ENCODE peak calls at places on chromosomes 6 and 20, in nine cellular contexts. H is CD8-positive, alpha-beta T cell; P is astrocyte; O is left ventricle myocardium inferior; A is GM06990; I is sigmoid colon; R is astrocyte of the spinal cord; M is Panc1; U is glutamatergic neuron. E is an unnamed sample.

GRCh38 chr20:51512645-51513044 is 29.9 kb downstream of the NFATC2 start:
- DNase-seq in H (no peak), P (no peak), O (no peak), A (no peak), I (no peak), R (no peak), M (no peak), U (no peak), E (no peak)

GRCh38 chr6:157912326-157912725 is 69.3 kb upstream of the SYNJ2 start:
- DNase-seq in H (no peak), P (peak; percentile 95), O (no peak), A (no peak), I (no peak), R (peak; percentile 95), M (no peak), U (no peak), E (no peak)

GRCh38 chr20:45836841-45837240 is 3.2 kb downstream of the SNX21 start:
- DNase-seq in H (no peak), P (no peak), O (no peak), A (no peak), I (no peak), R (no peak), M (no peak), U (no peak), E (no peak)

GRCh38 chr20:64041040-64041780 is 5.2 kb downstream of the C20orf204 start:
- DNase-seq in H (no peak), P (no peak), O (no peak), A (no peak), I (no peak), R (no peak), M (no peak), U (no peak), E (no peak)

GRCh38 chr20:54324652-54325285 is 116.9 kb downstream of the PFDN4 start:
- DNase-seq in H (no peak), P (no peak), O (no peak), A (no peak), I (no peak), R (no peak), M (no peak), U (no peak), E (no peak)

GRCh38 chr20:48064929-48065328 is 279.6 kb upstream of the SULF2 start:
- DNase-seq in H (no peak), P (peak; percentile 77), O (no peak), A (no peak), I (no peak), R (peak; percentile 1), M (no peak), U (no peak), E (no peak)

GRCh38 chr20:51447097-51447764 is 95.3 kb downstream of the NFATC2 start:
- DNase-seq in H (no peak), P (peak; percentile 98), O (peak; percentile 30), A (no peak), I (peak; percentile 92), R (peak; percentile 95), M (peak; percentile 54), U (no peak), E (no peak)

GRCh38 chr6:16767765-16768514 is 6.7 kb upstream of the ATXN1 start:
- DNase-seq in H (no peak), P (no peak), O (no peak), A (no peak), I (no peak), R (no peak), M (no peak), U (no peak), E (no peak)

GRCh38 chr20:44800398-44801046 is 9.8 kb downstream of the RIMS4 start:
- DNase-seq in H (no peak), P (no peak), O (no peak), A (no peak), I (no peak), R (no peak), M (no peak), U (peak; percentile 39), E (no peak)

GRCh38 chr20:52269327-52269726 is 77.7 kb upstream of the ZFP64 start:
- DNase-seq in H (no peak), P (no peak), O (no peak), A (no peak), I (no peak), R (no peak), M (no peak), U (peak; percentile 24), E (no peak)

GRCh38 chr6:53333439-53334408 is 15.0 kb downstream of the ELOVL5 start:
- DNase-seq in H (no peak), P (no peak), O (no peak), A (no peak), I (no peak), R (no peak), M (no peak), U (no peak), E (no peak)

GRCh38 chr20:61809006-61809770 is 256.5 kb downstream of the TAF4 start:
- DNase-seq in H (no peak), P (no peak), O (no peak), A (no peak), I (no peak), R (no peak), M (no peak), U (peak; percentile 3), E (no peak)

GRCh38 chr6:298233-299049 is 6.2 kb downstream of the DUSP22 start:
- DNase-seq in H (no peak), P (no peak), O (no peak), A (no peak), I (no peak), R (no peak), M (no peak), U (no peak), E (no peak)

GRCh38 chr20:56409521-56409920 is 2.5 kb upstream of the CASS4 start:
- DNase-seq in H (no peak), P (no peak), O (no peak), A (no peak), I (no peak), R (no peak), M (no peak), U (no peak), E (no peak)

GRCh38 chr6:34393191-34393967 is 910 bp upstream of the NUDT3 start:
- DNase-seq in H (no peak), P (no peak), O (no peak), A (no peak), I (peak; percentile 57), R (no peak), M (no peak), U (no peak), E (peak; percentile 42)

GRCh38 chr6:16868968-16869367 is 107.7 kb upstream of the ATXN1 start:
- DNase-seq in H (no peak), P (peak; percentile 19), O (no peak), A (no peak), I (no peak), R (no peak), M (no peak), U (no peak), E (no peak)

DNA sequence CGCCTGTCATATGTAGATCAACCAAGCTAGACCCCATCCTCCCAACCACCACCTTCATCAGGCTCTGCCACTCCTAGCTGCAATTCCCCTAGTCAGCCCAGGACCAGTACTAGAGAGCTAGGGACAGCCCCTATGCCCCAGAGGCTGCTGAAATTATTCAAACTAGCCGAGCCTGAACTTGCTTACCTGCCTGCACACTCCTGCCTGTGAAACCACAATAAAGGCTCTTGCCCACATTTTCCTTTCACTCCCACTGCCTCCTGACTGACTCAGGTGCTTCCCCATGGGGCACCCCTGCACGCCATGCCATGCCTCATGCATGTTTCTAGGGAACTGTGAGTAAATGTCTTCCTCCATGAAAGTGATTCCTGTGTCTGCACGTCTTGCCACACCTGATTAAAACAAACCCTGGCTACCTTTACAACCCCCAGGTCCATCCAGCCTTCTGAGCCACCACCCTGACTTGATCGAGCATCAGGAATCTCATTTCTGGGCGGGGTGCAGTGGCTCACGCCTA is 66.5 kb upstream of the IER3 start:
- DNase-seq in H (no peak), P (no peak), O (no peak), A (peak; percentile 62), I (no peak), R (no peak), M (no peak), U (no peak), E (peak; percentile 71)
- TF ChIP-seq CTCF in H (no peak), P (no peak), O (no peak), A (no peak), I (no peak), R (no peak), M (no peak), U (no peak), E (no peak)

GRCh38 chr6:2854394-2854982 is 12.8 kb upstream of the SERPINB1 start:
- DNase-seq in H (no peak), P (no peak), O (no peak), A (no peak), I (no peak), R (no peak), M (no peak), U (no peak), E (no peak)
- TF ChIP-seq CTCF in H (peak; percentile 20), P (no peak), O (no peak), A (no peak), I (no peak), R (no peak), M (no peak), U (no peak), E (no peak)

GRCh38 chr6:151448623-151449022 is 3.3 kb downstream of the RMND1 start:
- DNase-seq in H (no peak), P (no peak), O (no peak), A (no peak), I (no peak), R (no peak), M (no peak), U (no peak), E (no peak)
- TF ChIP-seq CTCF in H (no peak), P (no peak), O (no peak), A (no peak), I (no peak), R (peak; percentile 0), M (no peak), U (peak; percentile 9), E (no peak)

GRCh38 chr6:112429226-112429625 is 82.1 kb downstream of the RFPL4B start:
- DNase-seq in H (no peak), P (peak; percentile 38), O (no peak), A (no peak), I (no peak), R (peak; percentile 25), M (no peak), U (no peak), E (no peak)
- TF ChIP-seq CTCF in H (no peak), P (peak; percentile 14), O (peak; percentile 18), A (no peak), I (no peak), R (peak; percentile 31), M (peak; percentile 48), U (no peak), E (no peak)

GRCh38 chr6:7389451-7390217 is at the start of the genes CAGE1 and RIOK1:
- DNase-seq in H (peak; percentile 91), P (peak; percentile 92), O (peak; percentile 97), A (peak; percentile 95), I (peak; percentile 97), R (peak; percentile 95), M (peak; percentile 48), U (peak; percentile 97), E (peak; percentile 90)
- TF ChIP-seq CTCF in H (no peak), P (no peak), O (peak; percentile 30), A (no peak), I (no peak), R (peak; percentile 11), M (no peak), U (peak; percentile 18), E (no peak)

GRCh38 chr20:34579191-34579661 is 20.7 kb downstream of the MAP1LC3A start:
- DNase-seq in H (no peak), P (peak; percentile 68), O (peak; percentile 61), A (no peak), I (no peak), R (peak; percentile 82), M (no peak), U (no peak), E (no peak)
- TF ChIP-seq CTCF in H (no peak), P (peak; percentile 65), O (peak; percentile 68), A (no peak), I (peak; percentile 33), R (peak; percentile 87), M (no peak), U (no peak), E (no peak)

GRCh38 chr6:89122625-89123024 is 4.8 kb upstream of the SRSF12 start:
- DNase-seq in H (no peak), P (no peak), O (no peak), A (no peak), I (no peak), R (peak; percentile 44), M (no peak), U (no peak), E (peak; percentile 64)
- TF ChIP-seq CTCF in H (peak; percentile 47), P (peak; percentile 45), O (peak; percentile 64), A (peak; percentile 59), I (peak; percentile 34), R (peak; percentile 53), M (peak; percentile 70), U (no peak), E (peak; percentile 38)